ENCODE peak calls at places on chromosomes 6 and 20, in four cellular contexts. One of them, this sample, is unnamed.

GRCh38 chr20:20465259-20465658 is 97.4 kb downstream of the INSM1 start:
- DNase-seq in WTC11: peak
- DNase-seq in K562: no peak
- DNase-seq in GM12878: no peak
- DNase-seq in this sample: no peak

GRCh38 chr20:58310291-58310782 is 822 bp downstream of the RAB22A start:
- DNase-seq in WTC11: no peak
- DNase-seq in GM12878: no peak
- DNase-seq in K562: no peak
- DNase-seq in this sample: no peak

GRCh38 chr20:25532015-25532751 is 53.1 kb downstream of the NINL start:
- DNase-seq in K562: no peak
- DNase-seq in WTC11: peak
- DNase-seq in GM12878: no peak
- DNase-seq in this sample: peak

GRCh38 chr20:60116128-60116909 is 158.1 kb downstream of the CDH26 start:
- DNase-seq in WTC11: peak
- DNase-seq in GM12878: no peak
- DNase-seq in K562: peak
- DNase-seq in this sample: no peak

GRCh38 chr6:148413321-148414094 is 70.9 kb downstream of the SASH1 start:
- DNase-seq in GM12878: no peak
- DNase-seq in WTC11: no peak
- DNase-seq in K562: no peak
- DNase-seq in this sample: no peak

GRCh38 chr20:57392512-57393271 is 1.5 kb downstream of the RBM38 start:
- DNase-seq in K562: peak
- DNase-seq in WTC11: no peak
- DNase-seq in GM12878: no peak
- DNase-seq in this sample: no peak

GRCh38 chr6:84346372-84346771 is 118.9 kb upstream of the CEP162 start:
- DNase-seq in WTC11: no peak
- DNase-seq in K562: no peak
- DNase-seq in GM12878: no peak
- DNase-seq in this sample: peak

GRCh38 chr20:3811421-3812258 is 8.7 kb upstream of the AP5S1 start:
- DNase-seq in WTC11: no peak
- DNase-seq in GM12878: no peak
- DNase-seq in K562: peak
- DNase-seq in this sample: peak

GRCh38 chr6:78059171-78059570 is 406.3 kb downstream of the MEI4 start:
- DNase-seq in GM12878: no peak
- DNase-seq in K562: no peak
- DNase-seq in WTC11: no peak
- DNase-seq in this sample: no peak

GRCh38 chr6:26223677-26224546 is 136.7 kb downstream of the HFE start:
- DNase-seq in GM12878: peak
- DNase-seq in WTC11: no peak
- DNase-seq in K562: no peak
- DNase-seq in this sample: peak

GRCh38 chr20:32387262-32387661 is 29.1 kb downstream of the ASXL1 start:
- DNase-seq in K562: no peak
- DNase-seq in GM12878: no peak
- DNase-seq in WTC11: no peak
- DNase-seq in this sample: no peak

GRCh38 chr6:91341473-91341872 is 754.6 kb upstream of the MAP3K7 start:
- DNase-seq in K562: no peak
- DNase-seq in GM12878: no peak
- DNase-seq in WTC11: no peak
- DNase-seq in this sample: no peak

GRCh38 chr20:51037499-51038110 is 14.7 kb upstream of the KCNG1 start:
- DNase-seq in WTC11: no peak
- DNase-seq in K562: no peak
- DNase-seq in GM12878: no peak
- DNase-seq in this sample: no peak

GRCh38 chr6:170523256-170524187 is 29.6 kb downstream of the PSMB1 start:
- DNase-seq in WTC11: no peak
- DNase-seq in GM12878: no peak
- DNase-seq in K562: no peak
- DNase-seq in this sample: no peak

GRCh38 chr20:46213946-46214830 is 94.1 kb downstream of the CDH22 start:
- DNase-seq in WTC11: no peak
- DNase-seq in K562: no peak
- DNase-seq in GM12878: no peak
- DNase-seq in this sample: no peak

GRCh38 chr6:140036176-140036575 is 661.7 kb upstream of the CITED2 start:
- DNase-seq in GM12878: no peak
- DNase-seq in WTC11: no peak
- DNase-seq in K562: no peak
- DNase-seq in this sample: no peak

GRCh38 chr6:105331927-105332326 is 71.0 kb downstream of the PREP start:
- DNase-seq in K562: no peak
- DNase-seq in WTC11: no peak
- DNase-seq in GM12878: no peak
- DNase-seq in this sample: no peak

GRCh38 chr6:47733879-47734558 is 35.6 kb downstream of the ADGRF4 start:
- DNase-seq in GM12878: peak
- DNase-seq in WTC11: no peak
- DNase-seq in K562: no peak
- DNase-seq in this sample: peak

GRCh38 chr6:26022166-26022510 is 59.5 kb downstream of the TRIM38 start:
- DNase-seq in WTC11: no peak
- DNase-seq in GM12878: peak
- DNase-seq in K562: peak
- DNase-seq in this sample: peak

GRCh38 chr20:953742-954141 is 37.6 kb upstream of the ANGPT4 start:
- DNase-seq in K562: peak
- DNase-seq in GM12878: no peak
- DNase-seq in WTC11: peak
- DNase-seq in this sample: peak

GRCh38 chr6:129653229-129653628 is 56.7 kb downstream of the ARHGAP18 start:
- DNase-seq in WTC11: no peak
- DNase-seq in K562: no peak
- DNase-seq in GM12878: no peak
- DNase-seq in this sample: no peak

GRCh38 chr6:71537717-71538116 is 249.1 kb downstream of the OGFRL1 start:
- DNase-seq in K562: no peak
- DNase-seq in WTC11: no peak
- DNase-seq in GM12878: no peak
- DNase-seq in this sample: no peak
- TF ChIP-seq USF1 in K562: no peak
- TF ChIP-seq USF1 in WTC11: no peak
- TF ChIP-seq USF1 in GM12878: no peak
- TF ChIP-seq USF1 in this sample: no peak

DNA sequence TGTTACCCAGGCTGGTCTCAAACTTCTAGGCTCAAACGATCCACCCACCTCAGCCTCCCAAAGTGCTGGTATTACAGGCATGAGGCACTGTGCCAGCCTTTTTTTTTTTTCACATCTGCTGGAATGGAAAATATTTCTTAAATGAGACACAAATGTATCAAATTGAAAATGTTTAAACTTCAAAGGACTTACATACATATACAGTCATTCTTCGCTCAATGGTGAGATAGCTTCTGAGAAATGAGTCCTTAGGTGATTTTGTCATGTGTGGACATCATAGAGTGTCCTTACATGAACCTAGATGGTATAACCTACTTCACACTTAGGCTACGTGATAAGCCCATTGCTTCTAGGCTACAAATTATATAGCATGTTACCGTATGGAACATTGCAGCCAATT is 43.1 kb downstream of the MICA start:
- DNase-seq in K562: no peak
- DNase-seq in WTC11: no peak
- DNase-seq in GM12878: no peak
- DNase-seq in this sample: no peak
- TF ChIP-seq USF1 in K562: no peak
- TF ChIP-seq USF1 in WTC11: no peak
- TF ChIP-seq USF1 in GM12878: no peak
- TF ChIP-seq USF1 in this sample: no peak

DNA sequence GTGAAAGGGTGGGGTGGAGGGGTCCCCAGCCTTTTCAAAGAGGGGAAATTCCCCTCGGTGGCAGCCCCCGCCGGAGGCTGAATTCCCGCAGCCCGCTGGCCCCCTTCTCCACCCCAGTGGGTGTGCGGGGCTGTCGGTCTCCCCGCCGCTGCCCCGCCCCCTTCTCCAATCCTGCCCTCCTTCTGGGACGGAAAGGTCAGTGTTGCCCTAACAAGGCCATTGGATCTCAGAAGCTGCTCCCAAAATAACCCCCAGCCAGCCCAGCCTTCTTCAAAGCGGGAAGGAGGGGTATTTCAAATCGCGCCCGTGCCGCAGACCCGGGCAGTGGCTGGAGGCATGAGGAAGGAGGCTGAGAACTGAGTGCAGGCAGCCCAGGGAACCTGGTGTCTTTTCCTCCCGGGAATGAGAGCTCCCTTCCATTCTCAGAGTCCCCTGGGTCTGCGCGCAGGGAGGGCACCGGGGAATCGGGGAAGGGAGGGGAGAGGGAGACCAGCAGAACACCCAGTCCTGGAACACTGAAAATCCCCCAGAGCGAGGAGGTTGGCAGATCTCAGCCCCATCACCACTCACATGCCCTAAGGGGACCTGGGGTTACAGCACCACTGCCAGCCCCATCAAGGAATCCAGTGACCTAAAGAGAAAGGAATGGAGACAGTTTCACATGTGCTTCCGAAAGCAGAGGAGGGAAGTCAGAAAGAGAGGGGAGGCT is at the start of gene JPH2:
- DNase-seq in GM12878: no peak
- DNase-seq in WTC11: peak
- DNase-seq in K562: no peak
- DNase-seq in this sample: peak
- TF ChIP-seq USF1 in GM12878: no peak
- TF ChIP-seq USF1 in WTC11: no peak
- TF ChIP-seq USF1 in K562: no peak
- TF ChIP-seq USF1 in this sample: no peak

GRCh38 chr20:16518068-16518783 is 55.0 kb downstream of the KIF16B start:
- DNase-seq in K562: peak
- DNase-seq in WTC11: peak
- DNase-seq in GM12878: no peak
- DNase-seq in this sample: peak
- TF ChIP-seq USF1 in K562: no peak
- TF ChIP-seq USF1 in WTC11: no peak
- TF ChIP-seq USF1 in GM12878: no peak
- TF ChIP-seq USF1 in this sample: no peak

This sample was measured in SK-N-SH.